ENCODE peak calls at places on chromosomes 5 and 9, in five cellular contexts. A, K, D, U and L are unnamed samples.

GRCh38 chr5:149273950-149274349 is 2.3 kb downstream of the AFAP1L1 start:
- DNase-seq in A (no peak), D (peak; percentile 24), K (no peak), U (no peak), L (no peak)

GRCh38 chr5:75510836-75511434 is 494 bp downstream of the CERT1 start:
- DNase-seq in K (peak; percentile 52), U (peak; percentile 84), A (peak; percentile 68), D (peak; percentile 71), L (peak; percentile 52)

GRCh38 chr5:92939428-92939827 is 641.6 kb downstream of the NR2F1-AS1 start:
- DNase-seq in K (no peak), A (no peak), D (no peak), U (no peak), L (no peak)

GRCh38 chr9:18077941-18078678 is 395.8 kb upstream of the ADAMTSL1 start:
- DNase-seq in A (no peak), D (no peak), U (no peak), K (no peak), L (no peak)

GRCh38 chr9:16867571-16868311 is 2.7 kb downstream of the BNC2 start:
- DNase-seq in A (peak; percentile 55), D (peak; percentile 82), K (peak; percentile 17), U (no peak), L (no peak)

GRCh38 chr5:24633705-24634325 is 11.0 kb downstream of the CDH10 start:
- DNase-seq in A (no peak), U (no peak), D (no peak), K (peak; percentile 12), L (peak; percentile 48)

GRCh38 chr9:80085668-80086067 is 513.9 kb downstream of the TLE4 start:
- DNase-seq in U (no peak), D (no peak), A (no peak), K (no peak), L (no peak)

GRCh38 chr5:100430268-100430900 is 104.8 kb upstream of the FAM174A start:
- DNase-seq in U (no peak), D (peak; percentile 60), A (no peak), K (peak; percentile 42), L (peak; percentile 61)

GRCh38 chr5:65769539-65769938 is 47.5 kb downstream of the NLN start:
- DNase-seq in A (no peak), D (no peak), U (no peak), K (no peak), L (no peak)

DNA sequence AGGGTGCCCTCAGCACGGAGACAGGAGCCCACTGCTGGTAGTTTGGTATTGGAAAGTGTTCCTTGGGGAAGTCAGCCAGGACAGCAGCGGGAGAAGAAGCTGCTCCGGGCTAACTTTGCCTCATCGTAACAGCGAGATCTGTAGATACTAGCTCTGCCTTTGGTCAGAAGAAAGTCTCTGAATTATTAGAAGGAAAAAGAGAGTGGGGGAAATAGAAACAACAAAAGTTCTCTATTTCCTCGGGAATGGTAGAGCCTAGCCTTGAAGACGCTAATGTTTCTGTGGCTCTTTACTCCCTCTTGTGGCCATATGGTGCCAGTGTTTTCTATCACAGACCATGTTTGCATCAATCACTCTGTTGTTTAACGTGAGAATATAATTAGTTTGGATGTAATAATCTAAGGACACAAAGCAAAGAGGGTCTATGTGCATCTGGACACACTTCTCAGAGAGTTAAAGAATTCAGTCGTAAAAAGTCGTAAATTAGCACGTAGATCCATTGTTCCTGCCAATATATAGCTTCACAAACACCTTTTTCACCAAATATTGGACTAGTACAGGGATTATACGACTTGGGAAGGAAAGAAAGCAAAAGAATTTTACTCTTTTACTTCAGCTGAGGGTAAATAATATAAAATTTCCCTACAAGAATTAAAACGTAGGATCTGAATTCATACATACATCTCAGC is 40.2 kb upstream of the HSD17B4 start:
- DNase-seq in A (peak; percentile 28), D (peak; percentile 69), U (no peak), K (peak; percentile 79), L (peak; percentile 81)
- TF ChIP-seq POLR2A in A (no peak), D (no peak), U (no peak), K (no peak), L (no peak)

GRCh38 chr5:119876522-119876921 is 247.2 kb downstream of the FAM170A start:
- DNase-seq in U (no peak), A (no peak), K (no peak), D (no peak), L (no peak)
- TF ChIP-seq POLR2A in U (no peak), A (no peak), K (no peak), D (no peak), L (no peak)

DNA sequence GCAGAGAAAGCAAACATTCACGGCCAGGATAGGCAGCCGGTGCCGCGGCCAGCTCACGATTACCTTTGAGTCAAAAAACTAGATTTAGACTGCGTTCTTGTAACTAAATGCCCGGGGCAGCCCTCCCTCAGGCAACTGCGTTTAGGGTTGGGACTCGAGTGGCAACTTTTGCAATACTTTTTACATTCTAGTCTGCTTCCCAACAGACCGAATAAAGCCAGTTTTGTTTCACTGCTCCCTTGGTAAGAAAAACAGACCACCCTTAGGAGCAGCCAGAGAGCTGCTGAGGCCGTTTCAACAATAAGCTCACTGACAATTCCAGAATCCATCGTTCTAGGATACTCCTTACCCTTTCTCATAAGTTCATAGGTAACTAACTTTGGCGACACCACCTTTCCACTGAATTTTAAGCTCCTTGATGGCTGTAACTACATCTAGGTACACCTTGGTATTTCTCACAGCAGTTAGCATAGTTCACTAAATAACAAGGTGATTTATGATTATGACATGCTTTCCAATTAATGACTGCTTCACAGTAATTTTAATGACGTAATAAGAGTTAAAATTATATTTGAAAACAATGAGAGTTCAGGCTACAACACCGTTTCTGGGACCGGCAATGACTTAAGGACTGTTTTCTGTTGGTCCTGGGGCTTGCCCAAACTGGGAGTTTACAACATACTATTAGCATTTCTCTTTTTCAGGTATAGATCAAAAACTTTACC is 888 bp upstream of the RAPGEF6 start:
- DNase-seq in D (no peak), U (no peak), K (no peak), A (no peak), L (peak; percentile 55)
- TF ChIP-seq POLR2A in D (no peak), U (no peak), K (no peak), A (no peak), L (no peak)

GRCh38 chr9:97038909-97039781 is at the start of gene CTSV:
- DNase-seq in K (peak; percentile 93), D (peak; percentile 90), A (peak; percentile 32), U (peak; percentile 84), L (peak; percentile 88)
- TF ChIP-seq POLR2A in K (peak; percentile 54), D (no peak), A (no peak), U (no peak), L (no peak)

DNA sequence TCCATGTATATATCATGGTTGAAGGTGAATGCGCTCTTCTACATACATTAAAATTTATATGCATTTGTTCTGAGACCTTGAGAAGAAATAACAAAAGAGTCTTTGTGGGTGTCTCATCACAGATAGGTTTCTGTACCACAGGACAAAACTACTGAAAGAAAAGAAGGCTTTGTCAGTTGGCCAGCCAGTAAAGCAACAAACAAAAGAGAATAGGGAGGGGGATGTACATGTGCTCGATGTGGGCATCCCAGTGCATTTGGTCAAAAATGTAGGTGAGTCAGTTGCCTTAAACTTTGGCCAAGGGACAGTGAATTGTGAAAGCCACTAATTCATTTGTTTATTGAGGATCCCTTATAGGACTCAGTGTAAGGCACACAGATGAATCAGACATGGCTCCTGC is 13.3 kb downstream of the RBM18 start:
- DNase-seq in U (no peak), K (no peak), A (no peak), D (no peak), L (no peak)
- TF ChIP-seq POLR2A in U (no peak), K (no peak), A (no peak), D (no peak), L (no peak)

GRCh38 chr9:98248737-98249474 is 6.5 kb downstream of the TBC1D2 start:
- DNase-seq in U (peak; percentile 83), D (peak; percentile 78), K (peak; percentile 72), A (no peak), L (peak; percentile 37)
- TF ChIP-seq POLR2A in U (no peak), D (no peak), K (no peak), A (no peak), L (no peak)

DNA sequence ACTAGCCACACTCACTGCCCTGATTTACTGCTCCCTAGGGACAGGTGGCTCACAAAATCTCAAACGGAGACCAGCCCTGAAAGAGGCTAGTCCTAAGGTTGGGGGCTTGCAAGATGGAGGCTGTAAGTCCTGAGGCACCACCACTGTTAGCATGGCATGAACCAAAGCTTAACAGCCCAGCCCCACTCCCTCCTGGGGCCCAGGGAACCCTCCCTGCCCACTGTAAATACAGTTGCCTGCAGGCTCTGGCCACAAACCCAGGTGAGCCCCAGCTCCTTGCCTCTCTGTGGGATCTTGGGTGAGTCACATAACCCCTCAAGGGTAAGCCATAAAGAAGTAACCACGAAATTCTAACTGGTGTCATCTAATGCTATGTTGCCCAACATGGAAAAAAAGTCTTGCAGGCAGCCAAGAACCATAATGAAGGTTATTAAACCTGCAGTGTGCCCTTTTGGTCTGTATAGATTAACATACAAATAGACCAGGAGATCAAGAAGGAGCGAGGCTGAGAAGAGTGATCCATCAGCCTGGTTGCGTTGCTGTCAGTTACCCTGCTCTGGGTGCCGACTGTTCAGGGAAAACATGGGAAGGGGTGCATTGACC is 1.7 kb upstream of the POMT1 start:
- DNase-seq in K (no peak), D (no peak), A (no peak), U (no peak), L (no peak)
- TF ChIP-seq POLR2A in K (no peak), D (no peak), A (no peak), U (no peak), L (no peak)